ENCODE peak calls at places on chromosomes 13 and 19, in six cellular contexts. H, P, W, K, B and D are unnamed samples.

GRCh38 chr13:94198666-94199065 is 280.8 kb downstream of the DCT start:
- DNase-seq in H (peak), P (no peak), W (peak), K (no peak), B (no peak), D (no peak)

GRCh38 chr13:42946927-42947326 is 45.1 kb downstream of the EPSTI1 start:
- DNase-seq in H (peak), P (no peak), W (peak), K (no peak), B (no peak), D (no peak)

GRCh38 chr13:80454245-80454644 is 113.3 kb upstream of the SPRY2 start:
- DNase-seq in H (peak), P (no peak), W (peak), K (peak), B (no peak), D (peak)

GRCh38 chr13:50248537-50249521 is 233.6 kb downstream of the KCNRG start:
- DNase-seq in H (no peak), P (no peak), W (no peak), K (peak), B (no peak), D (no peak)

GRCh38 chr13:109274188-109274821 is 512.1 kb downstream of the IRS2 start:
- DNase-seq in H (peak), P (no peak), W (peak), K (no peak), B (no peak), D (no peak)

GRCh38 chr19:10977773-10978155 is 16.9 kb downstream of the SMARCA4 start:
- DNase-seq in H (no peak), P (no peak), W (no peak), K (peak), B (no peak), D (no peak)

GRCh38 chr19:29445246-29445645 is 80.5 kb upstream of the VSTM2B start:
- DNase-seq in H (no peak), P (no peak), W (no peak), K (no peak), B (no peak), D (no peak)

GRCh38 chr19:47740866-47741519 is 4.4 kb upstream of the NOP53 start:
- DNase-seq in H (no peak), P (no peak), W (no peak), K (no peak), B (no peak), D (no peak)

GRCh38 chr19:45677351-45678230 is 9.6 kb downstream of the GIPR start:
- DNase-seq in H (peak), P (peak), W (peak), K (peak), B (peak), D (peak)
- TF ChIP-seq CTCF in H (no peak), P (no peak), W (peak), K (peak), B (peak), D (peak)

GRCh38 chr19:27806471-27807070 is 1406.4 kb downstream of the UQCRFS1 start:
- DNase-seq in H (no peak), P (no peak), W (no peak), K (no peak), B (no peak), D (no peak)
- TF ChIP-seq CTCF in H (no peak), P (no peak), W (no peak), K (no peak), B (no peak), D (no peak)

DNA sequence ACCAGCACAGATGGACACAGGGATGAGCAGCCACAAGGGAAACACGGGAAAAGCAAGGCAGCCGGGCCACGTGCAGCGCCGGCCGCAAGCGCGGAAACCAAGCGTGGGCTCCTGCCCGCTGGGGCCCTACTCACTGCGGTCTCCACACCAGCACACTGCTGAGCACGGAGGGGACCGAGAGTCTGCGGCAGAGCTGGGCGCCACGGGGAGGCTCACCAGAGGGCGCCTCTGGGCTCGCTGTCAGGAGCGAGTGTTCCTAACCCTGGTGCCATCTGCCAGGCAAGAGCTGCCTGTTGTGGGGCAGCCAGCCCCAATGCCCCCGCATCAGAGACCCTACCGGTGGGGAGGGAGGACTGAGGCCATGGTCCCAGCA is 26.5 kb downstream of the MPND start:
- DNase-seq in H (peak), P (peak), W (no peak), K (peak), B (no peak), D (peak)
- TF ChIP-seq CTCF in H (peak), P (peak), W (peak), K (peak), B (no peak), D (peak)

DNA sequence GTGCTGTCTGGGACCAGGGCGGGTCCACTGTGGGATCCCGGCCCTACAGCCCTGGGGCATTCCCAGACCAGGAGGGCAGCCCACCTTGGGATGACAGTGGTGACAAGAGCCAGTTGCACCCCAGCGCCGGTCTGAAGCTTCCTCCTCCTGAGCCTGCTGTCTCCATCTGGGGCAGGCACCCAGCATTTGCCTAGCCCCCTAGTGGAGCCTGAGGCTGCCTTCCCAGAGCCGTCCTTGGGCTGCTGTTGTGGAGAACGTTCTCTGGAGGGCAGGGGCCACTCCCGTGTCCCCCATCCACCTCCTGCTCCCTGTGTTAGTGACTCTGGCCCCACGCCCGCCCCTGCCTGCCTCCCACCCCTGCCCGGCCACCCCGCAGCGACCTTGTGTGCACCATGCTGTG is 148.5 kb downstream of the KDM4B start:
- DNase-seq in H (no peak), P (no peak), W (no peak), K (no peak), B (no peak), D (no peak)
- TF ChIP-seq CTCF in H (no peak), P (no peak), W (no peak), K (no peak), B (no peak), D (no peak)

DNA sequence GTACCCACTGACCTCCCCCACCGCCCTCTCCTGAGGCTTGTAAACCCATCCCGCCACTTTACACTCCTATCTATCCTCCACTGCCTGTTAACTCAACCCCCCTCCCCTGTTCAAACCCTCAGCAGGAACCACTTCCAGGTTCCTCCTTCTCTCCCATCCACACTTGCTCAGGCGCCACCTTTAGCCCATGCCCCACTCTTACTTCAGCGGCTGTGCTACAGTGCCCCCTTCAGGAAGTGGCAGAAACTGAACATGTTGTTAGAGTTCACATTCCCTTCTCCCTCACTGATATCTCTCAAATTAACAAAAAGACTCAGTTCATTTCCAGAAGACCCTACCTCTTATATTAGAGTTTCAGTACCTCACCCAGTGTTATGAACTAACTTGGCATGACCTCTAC is 49.4 kb downstream of the ZNF91 start:
- DNase-seq in H (no peak), P (no peak), W (no peak), K (no peak), B (no peak), D (no peak)
- TF ChIP-seq CTCF in H (no peak), P (no peak), W (no peak), K (peak), B (no peak), D (no peak)

GRCh38 chr13:74226791-74227475 is 92.7 kb upstream of the KLF12 start:
- DNase-seq in H (no peak), P (no peak), W (peak), K (no peak), B (no peak), D (no peak)
- TF ChIP-seq CTCF in H (no peak), P (no peak), W (no peak), K (no peak), B (no peak), D (no peak)

GRCh38 chr13:78606471-78607408 is 3.4 kb upstream of the POU4F1 start:
- DNase-seq in H (no peak), P (no peak), W (no peak), K (no peak), B (no peak), D (no peak)

GRCh38 chr13:78603240-78603947 is at the start of gene POU4F1:
- DNase-seq in H (no peak), P (peak), W (peak), K (peak), B (peak), D (peak)

GRCh38 chr13:78607409-78608253 is 4.3 kb upstream of the POU4F1 start:
- DNase-seq in H (no peak), P (no peak), W (no peak), K (no peak), B (peak), D (no peak)

GRCh38 chr13:78602561-78603239 is 652 bp downstream of the POU4F1 start:
- DNase-seq in H (no peak), P (no peak), W (no peak), K (peak), B (no peak), D (peak)

DNA sequence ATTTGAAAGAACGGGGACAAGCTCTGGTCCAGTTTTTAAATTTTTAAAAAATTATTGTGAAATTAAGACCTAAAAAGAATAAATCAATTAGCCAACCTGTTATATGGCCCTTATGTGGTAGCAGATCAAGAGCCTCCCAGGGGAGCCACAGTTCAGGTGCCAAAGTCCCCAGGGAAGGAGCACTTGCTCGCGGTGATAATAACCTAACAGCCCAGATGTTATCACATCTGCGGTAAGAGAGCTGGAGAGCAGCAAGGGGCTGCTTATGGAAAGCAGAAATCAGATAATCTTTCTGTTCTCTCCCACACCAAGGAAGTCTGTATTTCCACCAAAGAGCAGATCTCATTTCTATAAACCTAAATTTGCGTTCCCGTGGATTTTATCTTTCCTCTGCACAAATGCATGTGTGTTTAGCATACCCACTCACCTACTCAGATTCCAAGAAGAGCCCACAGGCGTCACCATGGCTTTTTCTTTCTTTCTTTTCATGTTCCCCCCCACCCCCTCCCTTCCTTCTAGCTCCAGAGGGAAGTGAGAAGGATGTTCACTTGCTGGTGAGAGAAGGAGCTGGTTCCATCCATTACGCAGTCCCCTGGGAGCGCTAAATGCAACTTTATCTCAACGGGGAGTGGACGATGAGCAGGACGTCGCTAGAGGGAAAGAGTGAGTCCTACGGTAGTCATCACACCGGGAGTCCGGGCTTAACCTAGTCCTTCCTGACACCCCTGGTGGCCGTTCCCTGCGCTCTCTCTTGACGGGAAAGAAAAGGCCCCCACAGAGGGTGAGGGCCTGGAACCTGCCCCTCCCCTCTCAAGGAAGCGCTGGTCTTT is 1.6 kb upstream of the POU4F1 start:
- DNase-seq in H (no peak), P (no peak), W (no peak), K (peak), B (peak), D (no peak)
- TF ChIP-seq CTCF in H (peak), P (no peak), W (no peak), K (no peak), B (peak), D (peak)

GRCh38 chr13:44574466-44574855 is 1.7 kb downstream of the TSC22D1 start:
- DNase-seq in H (no peak), P (no peak), W (no peak), K (no peak), B (no peak), D (no peak)

GRCh38 chr13:44577236-44578063 is 1.3 kb upstream of the TSC22D1 start:
- DNase-seq in H (peak), P (peak), W (peak), K (peak), B (peak), D (peak)

GRCh38 chr13:44575035-44575434 is 1.1 kb downstream of the TSC22D1 start:
- DNase-seq in H (no peak), P (no peak), W (no peak), K (no peak), B (no peak), D (no peak)

GRCh38 chr13:44576396-44577235 is 486 bp upstream of the TSC22D1 start:
- DNase-seq in H (no peak), P (peak), W (no peak), K (peak), B (peak), D (peak)

GRCh38 chr13:44575741-44576395 is at the start of gene TSC22D1:
- DNase-seq in H (peak), P (peak), W (peak), K (peak), B (peak), D (peak)
- TF ChIP-seq CTCF in H (no peak), P (no peak), W (no peak), K (no peak), B (peak), D (no peak)